ENCODE peak calls at places on chromosomes 2 and 18, in seven cellular contexts. One of them, this sample, is unnamed.

GRCh38 chr2:58939388-58939787 is 698.3 kb upstream of the FANCL start:
- DNase-seq in GM23248: peak
- DNase-seq in small intestine: no peak
- DNase-seq in stimulated activated CD4-positive, alpha-beta T cell treated with anti-CD3 and anti-CD28 coated beads, Interleukin-15, amount 100 ng/mL, for 1 hour: no peak
- DNase-seq in AG09319: peak
- DNase-seq in GM23338: no peak
- DNase-seq in T-helper 1 cell: no peak
- DNase-seq in this sample: no peak

GRCh38 chr2:67898605-67899004 is 164.2 kb downstream of the C1D start:
- DNase-seq in GM23248: peak
- DNase-seq in small intestine: no peak
- DNase-seq in stimulated activated CD4-positive, alpha-beta T cell treated with anti-CD3 and anti-CD28 coated beads, Interleukin-15, amount 100 ng/mL, for 1 hour: no peak
- DNase-seq in AG09319: no peak
- DNase-seq in GM23338: no peak
- DNase-seq in T-helper 1 cell: no peak
- DNase-seq in this sample: no peak

GRCh38 chr18:78073275-78073674 is 823.6 kb downstream of the GALR1 start:
- DNase-seq in GM23248: no peak
- DNase-seq in small intestine: peak
- DNase-seq in stimulated activated CD4-positive, alpha-beta T cell treated with anti-CD3 and anti-CD28 coated beads, Interleukin-15, amount 100 ng/mL, for 1 hour: no peak
- DNase-seq in AG09319: no peak
- DNase-seq in GM23338: no peak
- DNase-seq in T-helper 1 cell: no peak
- DNase-seq in this sample: no peak

GRCh38 chr2:239405071-239405470 is 4.3 kb upstream of the HDAC4 start:
- DNase-seq in GM23248: no peak
- DNase-seq in small intestine: no peak
- DNase-seq in stimulated activated CD4-positive, alpha-beta T cell treated with anti-CD3 and anti-CD28 coated beads, Interleukin-15, amount 100 ng/mL, for 1 hour: no peak
- DNase-seq in AG09319: no peak
- DNase-seq in GM23338: no peak
- DNase-seq in T-helper 1 cell: no peak
- DNase-seq in this sample: no peak

GRCh38 chr2:144052103-144052502 is 467.8 kb downstream of the ZEB2 start:
- DNase-seq in GM23248: no peak
- DNase-seq in small intestine: no peak
- DNase-seq in stimulated activated CD4-positive, alpha-beta T cell treated with anti-CD3 and anti-CD28 coated beads, Interleukin-15, amount 100 ng/mL, for 1 hour: no peak
- DNase-seq in AG09319: no peak
- DNase-seq in GM23338: no peak
- DNase-seq in T-helper 1 cell: no peak
- DNase-seq in this sample: no peak

GRCh38 chr2:120677221-120677620 is 58.4 kb upstream of the GLI2 start:
- DNase-seq in GM23248: no peak
- DNase-seq in small intestine: no peak
- DNase-seq in stimulated activated CD4-positive, alpha-beta T cell treated with anti-CD3 and anti-CD28 coated beads, Interleukin-15, amount 100 ng/mL, for 1 hour: no peak
- DNase-seq in AG09319: no peak
- DNase-seq in GM23338: no peak
- DNase-seq in T-helper 1 cell: no peak
- DNase-seq in this sample: no peak

GRCh38 chr2:67103161-67103560 is 294.0 kb upstream of the ETAA1 start:
- DNase-seq in GM23248: no peak
- DNase-seq in small intestine: no peak
- DNase-seq in stimulated activated CD4-positive, alpha-beta T cell treated with anti-CD3 and anti-CD28 coated beads, Interleukin-15, amount 100 ng/mL, for 1 hour: no peak
- DNase-seq in AG09319: no peak
- DNase-seq in GM23338: no peak
- DNase-seq in T-helper 1 cell: no peak
- DNase-seq in this sample: no peak

GRCh38 chr18:23279931-23280330 is 144.6 kb downstream of the CABLES1 start:
- DNase-seq in GM23248: no peak
- DNase-seq in small intestine: no peak
- DNase-seq in stimulated activated CD4-positive, alpha-beta T cell treated with anti-CD3 and anti-CD28 coated beads, Interleukin-15, amount 100 ng/mL, for 1 hour: no peak
- DNase-seq in AG09319: no peak
- DNase-seq in GM23338: no peak
- DNase-seq in T-helper 1 cell: no peak
- DNase-seq in this sample: no peak

GRCh38 chr2:207762146-207762545 is 7.6 kb downstream of the FZD5 start:
- DNase-seq in GM23248: peak
- DNase-seq in small intestine: no peak
- DNase-seq in stimulated activated CD4-positive, alpha-beta T cell treated with anti-CD3 and anti-CD28 coated beads, Interleukin-15, amount 100 ng/mL, for 1 hour: no peak
- DNase-seq in AG09319: no peak
- DNase-seq in GM23338: no peak
- DNase-seq in T-helper 1 cell: no peak
- DNase-seq in this sample: no peak

GRCh38 chr18:47594621-47595086 is 335.8 kb downstream of the SMAD2 start:
- DNase-seq in GM23248: no peak
- DNase-seq in small intestine: no peak
- DNase-seq in stimulated activated CD4-positive, alpha-beta T cell treated with anti-CD3 and anti-CD28 coated beads, Interleukin-15, amount 100 ng/mL, for 1 hour: no peak
- DNase-seq in AG09319: no peak
- DNase-seq in GM23338: no peak
- DNase-seq in T-helper 1 cell: no peak
- DNase-seq in this sample: no peak

GRCh38 chr2:15177103-15177502 is 384.0 kb downstream of the NBAS start:
- DNase-seq in GM23248: peak
- DNase-seq in small intestine: peak
- DNase-seq in stimulated activated CD4-positive, alpha-beta T cell treated with anti-CD3 and anti-CD28 coated beads, Interleukin-15, amount 100 ng/mL, for 1 hour: peak
- DNase-seq in AG09319: no peak
- DNase-seq in GM23338: no peak
- DNase-seq in T-helper 1 cell: peak
- DNase-seq in this sample: peak

This sample was measured in RPMI7951.